ENCODE peak calls at places on chromosomes 13 and 19, in nine cellular contexts. L is GM04504; O is stimulated activated CD4-positive, alpha-beta T cell treated with anti-CD3 and anti-CD28 coated beads, Interleukin-2, amount 100 ng/mL, for 48 hours; J is Peyer's patch; T is NCI-H748 treated with DMSO at 0.1 percent for 48 hours; C is stimulated activated naive B cell treated with anti-CD40 and anti-IgM and Interleukin-4, amounts not matched to agents 10 μg/mL and 1 μg/mL and 100 μg/mL, for 72 hours; G is DMS153; I is iPS-NIHi11; R is K562. Y is an unnamed sample.

GRCh38 chr13:36421447-36421846 is 10.8 kb upstream of the CCNA1 start:
- DNase-seq in O (no peak), I (no peak), T (no peak), C (no peak), R (no peak), L (no peak), G (no peak), J (no peak), Y (no peak)

GRCh38 chr19:38729653-38730469 is 14.4 kb downstream of the CAPN12 start:
- DNase-seq in L (no peak), I (peak; percentile 85), O (peak; percentile 80), J (peak; percentile 82), C (peak; percentile 64), G (peak; percentile 12), R (peak; percentile 87), T (peak; percentile 3), Y (peak; percentile 97)

GRCh38 chr19:10290876-10291553 is 1.3 kb downstream of the ICAM5 start:
- DNase-seq in L (no peak), I (peak; percentile 55), T (no peak), R (peak; percentile 97), J (peak; percentile 51), O (peak; percentile 39), C (peak; percentile 37), G (no peak), Y (peak; percentile 82)

GRCh38 chr19:33290956-33291622 is 11.2 kb downstream of the CEBPA start:
- DNase-seq in R (no peak), J (no peak), I (no peak), G (no peak), O (no peak), C (no peak), T (no peak), L (no peak), Y (no peak)

GRCh38 chr19:35395762-35396199 is 24.9 kb downstream of the GPR42 start:
- DNase-seq in T (no peak), G (no peak), L (no peak), J (no peak), I (no peak), C (no peak), R (no peak), O (no peak), Y (no peak)

GRCh38 chr19:44738603-44739585 is 9.6 kb upstream of the BCL3 start:
- DNase-seq in I (no peak), L (no peak), R (no peak), C (peak; percentile 26), O (no peak), G (no peak), T (no peak), J (no peak), Y (no peak)

GRCh38 chr19:30149300-30149699 is 207.3 kb downstream of the URI1 start:
- DNase-seq in C (no peak), I (no peak), L (no peak), O (no peak), R (no peak), J (no peak), T (no peak), G (no peak), Y (no peak)

GRCh38 chr19:5897189-5897969 is 6.2 kb downstream of the NDUFA11 start:
- DNase-seq in O (no peak), C (no peak), R (no peak), J (no peak), T (no peak), I (no peak), G (no peak), L (no peak), Y (no peak)

GRCh38 chr19:51138549-51138979 is 3.5 kb upstream of the SIGLEC7 start:
- DNase-seq in J (no peak), I (no peak), O (no peak), C (no peak), R (no peak), G (no peak), L (no peak), T (no peak), Y (no peak)

GRCh38 chr19:2618611-2619010 is 83.9 kb downstream of the GNG7 start:
- DNase-seq in G (no peak), J (peak; percentile 86), O (peak; percentile 74), T (no peak), C (peak; percentile 80), R (no peak), L (no peak), I (no peak), Y (no peak)

GRCh38 chr13:99454518-99455183 is 46.6 kb upstream of the TM9SF2 start:
- DNase-seq in C (no peak), J (no peak), O (no peak), T (no peak), I (no peak), G (no peak), L (no peak), R (no peak), Y (no peak)

GRCh38 chr19:8731428-8732169 is 10.2 kb downstream of the OR2Z1 start:
- DNase-seq in R (peak; percentile 32), L (no peak), J (no peak), G (no peak), I (no peak), O (no peak), C (no peak), T (no peak), Y (no peak)

GRCh38 chr19:17332677-17333581 is 1.7 kb downstream of the ANO8 start:
- DNase-seq in L (no peak), I (peak; percentile 74), J (no peak), C (no peak), R (peak; percentile 97), G (peak; percentile 61), T (no peak), O (peak; percentile 41), Y (no peak)

GRCh38 chr13:79194272-79194671 is 211.8 kb downstream of the RBM26 start:
- DNase-seq in T (no peak), J (peak; percentile 42), G (no peak), C (peak; percentile 51), I (no peak), R (no peak), O (peak; percentile 16), L (no peak), Y (no peak)

GRCh38 chr19:40253611-40254092 is 27.2 kb upstream of the CCNP start:
- DNase-seq in T (no peak), R (no peak), O (no peak), G (peak; percentile 16), C (no peak), L (no peak), I (no peak), J (no peak), Y (no peak)

GRCh38 chr13:30924726-30925125 is 7.7 kb upstream of the TEX26 start:
- DNase-seq in L (no peak), R (no peak), T (no peak), O (no peak), I (no peak), G (no peak), C (no peak), J (no peak), Y (no peak)

GRCh38 chr19:17579523-17580244 is 24.2 kb downstream of the COLGALT1 start:
- DNase-seq in I (peak; percentile 85), R (peak; percentile 97), G (peak; percentile 33), T (no peak), C (peak; percentile 35), O (peak; percentile 24), L (no peak), J (peak; percentile 45), Y (peak; percentile 81)

GRCh38 chr19:6221878-6222746 is 57.7 kb downstream of the MLLT1 start:
- DNase-seq in G (no peak), I (no peak), C (no peak), T (no peak), O (no peak), L (no peak), J (no peak), R (no peak), Y (no peak)

GRCh38 chr19:3775831-3776230 is 3.8 kb upstream of the RAX2 start:
- DNase-seq in J (no peak), I (no peak), C (no peak), T (no peak), L (no peak), R (no peak), G (no peak), O (no peak), Y (no peak)

GRCh38 chr19:40565910-40566495 is 10.7 kb upstream of the SHKBP1 start:
- DNase-seq in T (no peak), L (no peak), J (no peak), I (no peak), C (no peak), R (no peak), G (no peak), O (no peak), Y (no peak)

GRCh38 chr13:49679244-49679643 is 12.0 kb downstream of the EBPL start:
- DNase-seq in O (no peak), J (no peak), C (no peak), L (no peak), I (no peak), T (peak; percentile 6), R (peak; percentile 8), G (no peak), Y (no peak)

GRCh38 chr13:86710013-86710412 is 910.8 kb upstream of the SLITRK6 start:
- DNase-seq in I (no peak), R (no peak), G (no peak), L (no peak), C (no peak), J (no peak), O (no peak), T (no peak), Y (no peak)